ENCODE peak calls at places on chromosomes 16 and 17, in six cellular contexts. M is OCI-LY7, T is colonic mucosa, F is dorsolateral prefrontal cortex, G is aorta, A is ascending aorta. Z is an unnamed sample.

GRCh38 chr16:53154513-53154912 is 99.7 kb downstream of the CHD9 start:
- DNase-seq in M (no peak), G (no peak), F (no peak), T (no peak), A (no peak), Z (no peak)

GRCh38 chr17:50559674-50560184 is 786 bp upstream of the CACNA1G start:
- DNase-seq in F (no peak), G (peak; percentile 82), T (peak; percentile 82), A (no peak), M (no peak), Z (no peak)

GRCh38 chr16:81522141-81522701 is 77.6 kb downstream of the CMIP start:
- DNase-seq in T (no peak), F (peak; percentile 75), A (no peak), G (peak; percentile 31), M (no peak), Z (no peak)

GRCh38 chr17:39155654-39156053 is 4.2 kb upstream of the PLXDC1 start:
- DNase-seq in T (no peak), M (no peak), G (no peak), A (no peak), F (no peak), Z (no peak)

GRCh38 chr16:4743217-4743897 is 9.0 kb downstream of the DNAAF8 start:
- DNase-seq in A (no peak), T (peak; percentile 58), G (no peak), F (no peak), M (no peak), Z (no peak)

GRCh38 chr16:48602357-48603014 is 7.5 kb downstream of the N4BP1 start:
- DNase-seq in F (no peak), A (no peak), G (no peak), T (no peak), M (no peak), Z (no peak)

GRCh38 chr16:85168732-85169256 is 56.5 kb upstream of the CIBAR2 start:
- DNase-seq in G (peak; percentile 70), T (peak; percentile 62), F (no peak), M (no peak), A (no peak), Z (peak; percentile 69)

GRCh38 chr17:12673788-12674187 is 8.1 kb downstream of the MYOCD start:
- DNase-seq in M (no peak), T (no peak), G (no peak), F (no peak), A (no peak), Z (no peak)

GRCh38 chr17:1089915-1090314 is 89.9 kb downstream of the ABR start:
- DNase-seq in G (peak; percentile 89), F (peak; percentile 56), A (peak; percentile 36), T (no peak), M (no peak), Z (no peak)

GRCh38 chr17:65078441-65079160 is 22.1 kb upstream of the GNA13 start:
- DNase-seq in M (no peak), T (no peak), F (no peak), A (no peak), G (no peak), Z (no peak)

GRCh38 chr17:6639651-6640535 is 618 bp downstream of the KIAA0753 start:
- DNase-seq in M (peak; percentile 53), A (no peak), T (peak; percentile 42), G (peak; percentile 63), F (no peak), Z (no peak)

GRCh38 chr16:57384248-57385070 is 12.2 kb downstream of the CX3CL1 start:
- DNase-seq in M (peak; percentile 24), G (peak; percentile 42), A (no peak), T (peak; percentile 79), F (no peak), Z (no peak)

GRCh38 chr17:51948128-51948527 is 210.4 kb downstream of the CA10 start:
- DNase-seq in M (no peak), F (no peak), T (peak; percentile 22), G (no peak), A (no peak), Z (no peak)

GRCh38 chr17:36501351-36501750 is 14.9 kb downstream of the ZNHIT3 start:
- DNase-seq in T (no peak), A (no peak), F (no peak), M (no peak), G (no peak), Z (no peak)

GRCh38 chr17:18860161-18860972 is 2.4 kb downstream of the PRPSAP2 start:
- DNase-seq in M (no peak), T (peak; percentile 9), F (no peak), A (no peak), G (no peak), Z (no peak)

DNA sequence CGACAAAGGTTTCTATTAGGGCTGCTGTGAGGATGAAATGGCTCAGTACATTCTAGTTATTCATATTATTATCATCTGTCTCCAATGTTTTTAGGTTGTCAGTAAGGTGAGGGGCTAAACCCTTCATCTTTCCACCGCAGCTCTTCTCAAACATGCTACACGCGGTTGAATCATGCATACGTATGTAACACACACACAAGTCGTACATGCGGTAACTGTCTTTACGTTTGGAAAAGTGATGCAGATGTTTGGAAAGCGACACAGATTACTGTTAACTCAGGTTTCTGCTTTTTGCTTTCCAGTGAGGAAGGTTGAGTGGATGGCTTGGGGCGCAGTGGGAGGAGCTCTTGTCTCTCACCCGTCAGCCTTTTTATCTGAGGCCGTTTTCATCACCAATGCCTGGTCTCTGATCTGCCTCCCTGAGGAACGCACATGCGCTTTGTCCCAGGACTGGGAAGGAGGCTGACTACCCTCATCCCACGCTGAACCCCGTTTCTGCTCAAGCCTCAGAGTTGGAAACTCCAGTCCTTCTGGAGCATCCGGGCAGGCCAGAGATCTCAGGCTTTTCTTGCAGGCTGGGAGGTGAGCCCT is 3.2 kb upstream of the FOXL1 start:
- DNase-seq in M (no peak), G (no peak), F (no peak), T (no peak), A (no peak), Z (no peak)
- H3K27ac ChIP-seq in M (no peak overlapping the region), G (peak overlapping the region; percentile 20), F (no peak overlapping the region), T (no peak overlapping the region), A (peak overlapping the region; percentile 98), Z (no peak overlapping the region)

GRCh38 chr17:77364941-77365583 is 224.3 kb downstream of the SEC14L1 start:
- DNase-seq in T (no peak), G (no peak), F (no peak), M (no peak), A (no peak), Z (no peak)

GRCh38 chr17:77366206-77366557 is 225.4 kb downstream of the SEC14L1 start:
- DNase-seq in M (no peak), T (no peak), F (no peak), G (no peak), A (no peak), Z (no peak)

GRCh38 chr17:77364381-77364911 is 223.7 kb downstream of the SEC14L1 start:
- DNase-seq in G (no peak), M (no peak), A (no peak), T (no peak), F (no peak), Z (no peak)

GRCh38 chr17:77365584-77366186 is 224.9 kb downstream of the SEC14L1 start:
- DNase-seq in T (peak; percentile 78), A (peak; percentile 68), F (peak; percentile 69), G (peak; percentile 88), M (no peak), Z (no peak)

GRCh38 chr17:77366558-77367245 is 225.9 kb downstream of the SEC14L1 start:
- DNase-seq in T (peak; percentile 66), M (peak; percentile 48), G (no peak), F (no peak), A (no peak), Z (no peak)
- H3K27ac ChIP-seq in T (peak overlapping the region; percentile 24), M (no peak overlapping the region), G (no peak overlapping the region), F (peak overlapping the region; percentile 82), A (peak overlapping the region; percentile 90), Z (no peak overlapping the region)

DNA sequence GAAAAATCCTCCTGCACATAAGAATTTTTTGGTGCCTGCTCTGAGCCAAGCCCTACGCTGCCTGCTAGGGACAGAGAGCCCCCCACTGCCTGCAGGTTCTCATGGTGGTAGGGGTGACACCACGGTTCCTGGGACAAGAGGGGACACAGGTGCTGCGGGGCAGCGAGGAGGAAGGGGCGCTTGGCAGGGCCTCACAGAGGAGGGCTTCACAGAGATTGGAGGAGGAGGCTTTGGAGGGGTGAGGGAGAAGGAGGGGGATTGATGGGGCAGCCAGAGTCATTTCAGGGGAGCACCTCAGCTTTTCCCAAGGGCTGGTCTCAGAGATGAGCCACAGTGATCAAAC is 29.8 kb upstream of the GSG1L start:
- DNase-seq in M (no peak), G (peak; percentile 17), F (no peak), T (no peak), A (no peak), Z (no peak)
- H3K27ac ChIP-seq in M (no peak overlapping the region), G (no peak overlapping the region), F (no peak overlapping the region), T (no peak overlapping the region), A (no peak overlapping the region), Z (no peak overlapping the region)

GRCh38 chr17:57518587-57519118 is 226.4 kb downstream of the CCDC182 start:
- DNase-seq in F (peak; percentile 26), T (no peak), G (no peak), A (no peak), M (no peak), Z (no peak)
- H3K27ac ChIP-seq in F (peak overlapping the region; percentile 44), T (no peak overlapping the region), G (no peak overlapping the region), A (no peak overlapping the region), M (no peak overlapping the region), Z (no peak overlapping the region)

GRCh38 chr17:45440161-45440859 is 7.6 kb upstream of the ARHGAP27 start:
- DNase-seq in F (no peak), G (no peak), T (no peak), A (no peak), M (peak; percentile 35), Z (no peak)
- H3K27ac ChIP-seq in F (no peak overlapping the region), G (no peak overlapping the region), T (no peak overlapping the region), A (no peak overlapping the region), M (peak overlapping the region; percentile 46), Z (no peak overlapping the region)